ENCODE peak calls at places on chromosomes 2 and 18, in eight cellular contexts. One of them, this sample, is unnamed.

GRCh38 chr2:235046561-235046960 is 94.7 kb downstream of the SH3BP4 start:
- DNase-seq in NCI-H526: no peak
- DNase-seq in thoracic aorta: no peak
- DNase-seq in GM12865: no peak
- DNase-seq in OCI-LY7: no peak
- DNase-seq in NCI-H1092 treated with DMSO at 0.1 percent for 48 hours: no peak
- DNase-seq in GM10248: no peak
- DNase-seq in AG04450: no peak
- DNase-seq in this sample: no peak

GRCh38 chr2:12738112-12738485 is 21.4 kb downstream of the TRIB2 start:
- DNase-seq in NCI-H526: no peak
- DNase-seq in thoracic aorta: no peak
- DNase-seq in GM12865: no peak
- DNase-seq in OCI-LY7: no peak
- DNase-seq in NCI-H1092 treated with DMSO at 0.1 percent for 48 hours: no peak
- DNase-seq in GM10248: no peak
- DNase-seq in AG04450: no peak
- DNase-seq in this sample: no peak

GRCh38 chr2:42935692-42936631 is 143.6 kb upstream of the HAAO start:
- DNase-seq in NCI-H526: no peak
- DNase-seq in thoracic aorta: no peak
- DNase-seq in GM12865: peak
- DNase-seq in OCI-LY7: no peak
- DNase-seq in NCI-H1092 treated with DMSO at 0.1 percent for 48 hours: no peak
- DNase-seq in GM10248: no peak
- DNase-seq in AG04450: no peak
- DNase-seq in this sample: no peak

GRCh38 chr2:96143848-96144480 is 1.3 kb downstream of the DUSP2 start:
- DNase-seq in NCI-H526: peak
- DNase-seq in thoracic aorta: no peak
- DNase-seq in GM12865: peak
- DNase-seq in OCI-LY7: peak
- DNase-seq in NCI-H1092 treated with DMSO at 0.1 percent for 48 hours: peak
- DNase-seq in GM10248: no peak
- DNase-seq in AG04450: no peak
- DNase-seq in this sample: peak

GRCh38 chr2:190359896-190360376 is 16.5 kb downstream of the INPP1 start:
- DNase-seq in NCI-H526: no peak
- DNase-seq in thoracic aorta: peak
- DNase-seq in GM12865: peak
- DNase-seq in OCI-LY7: no peak
- DNase-seq in NCI-H1092 treated with DMSO at 0.1 percent for 48 hours: peak
- DNase-seq in GM10248: peak
- DNase-seq in AG04450: peak
- DNase-seq in this sample: peak

GRCh38 chr2:112093216-112093615 is 38.1 kb downstream of the TMEM87B start:
- DNase-seq in NCI-H526: no peak
- DNase-seq in thoracic aorta: no peak
- DNase-seq in GM12865: no peak
- DNase-seq in OCI-LY7: no peak
- DNase-seq in NCI-H1092 treated with DMSO at 0.1 percent for 48 hours: no peak
- DNase-seq in GM10248: no peak
- DNase-seq in AG04450: no peak
- DNase-seq in this sample: no peak

GRCh38 chr2:47033102-47033880 is 117.7 kb upstream of the MCFD2 start:
- DNase-seq in NCI-H526: no peak
- DNase-seq in thoracic aorta: no peak
- DNase-seq in GM12865: no peak
- DNase-seq in OCI-LY7: no peak
- DNase-seq in NCI-H1092 treated with DMSO at 0.1 percent for 48 hours: peak
- DNase-seq in GM10248: no peak
- DNase-seq in AG04450: no peak
- DNase-seq in this sample: no peak

GRCh38 chr2:204795156-204795555 is 249.9 kb downstream of the PARD3B start:
- DNase-seq in NCI-H526: no peak
- DNase-seq in thoracic aorta: no peak
- DNase-seq in GM12865: no peak
- DNase-seq in OCI-LY7: no peak
- DNase-seq in NCI-H1092 treated with DMSO at 0.1 percent for 48 hours: no peak
- DNase-seq in GM10248: no peak
- DNase-seq in AG04450: no peak
- DNase-seq in this sample: no peak

GRCh38 chr18:58350526-58350925 is 278.4 kb downstream of the ALPK2 start:
- DNase-seq in NCI-H526: no peak
- DNase-seq in thoracic aorta: no peak
- DNase-seq in GM12865: no peak
- DNase-seq in OCI-LY7: no peak
- DNase-seq in NCI-H1092 treated with DMSO at 0.1 percent for 48 hours: no peak
- DNase-seq in GM10248: no peak
- DNase-seq in AG04450: no peak
- DNase-seq in this sample: no peak

GRCh38 chr18:70019136-70019535 is 71.5 kb upstream of the CD226 start:
- DNase-seq in NCI-H526: no peak
- DNase-seq in thoracic aorta: no peak
- DNase-seq in GM12865: no peak
- DNase-seq in OCI-LY7: no peak
- DNase-seq in NCI-H1092 treated with DMSO at 0.1 percent for 48 hours: no peak
- DNase-seq in GM10248: no peak
- DNase-seq in AG04450: no peak
- DNase-seq in this sample: no peak

GRCh38 chr2:12607971-12608370 is 108.8 kb upstream of the TRIB2 start:
- DNase-seq in NCI-H526: no peak
- DNase-seq in thoracic aorta: no peak
- DNase-seq in GM12865: no peak
- DNase-seq in OCI-LY7: no peak
- DNase-seq in NCI-H1092 treated with DMSO at 0.1 percent for 48 hours: no peak
- DNase-seq in GM10248: no peak
- DNase-seq in AG04450: no peak
- DNase-seq in this sample: no peak

GRCh38 chr18:23115683-23116096 is 19.6 kb upstream of the CABLES1 start:
- DNase-seq in NCI-H526: no peak
- DNase-seq in thoracic aorta: no peak
- DNase-seq in GM12865: no peak
- DNase-seq in OCI-LY7: no peak
- DNase-seq in NCI-H1092 treated with DMSO at 0.1 percent for 48 hours: no peak
- DNase-seq in GM10248: no peak
- DNase-seq in AG04450: peak
- DNase-seq in this sample: no peak

GRCh38 chr2:95320986-95321767 is 24.0 kb downstream of the KCNIP3 start:
- DNase-seq in NCI-H526: no peak
- DNase-seq in thoracic aorta: no peak
- DNase-seq in GM12865: no peak
- DNase-seq in OCI-LY7: no peak
- DNase-seq in NCI-H1092 treated with DMSO at 0.1 percent for 48 hours: no peak
- DNase-seq in GM10248: no peak
- DNase-seq in AG04450: no peak
- DNase-seq in this sample: no peak

GRCh38 chr2:64731746-64732145 is 78.0 kb upstream of the SERTAD2 start:
- DNase-seq in NCI-H526: no peak
- DNase-seq in thoracic aorta: no peak
- DNase-seq in GM12865: no peak
- DNase-seq in OCI-LY7: no peak
- DNase-seq in NCI-H1092 treated with DMSO at 0.1 percent for 48 hours: no peak
- DNase-seq in GM10248: no peak
- DNase-seq in AG04450: no peak
- DNase-seq in this sample: no peak

GRCh38 chr2:18901255-18901654 is 311.9 kb upstream of the NT5C1B start:
- DNase-seq in NCI-H526: no peak
- DNase-seq in thoracic aorta: no peak
- DNase-seq in GM12865: no peak
- DNase-seq in OCI-LY7: no peak
- DNase-seq in NCI-H1092 treated with DMSO at 0.1 percent for 48 hours: no peak
- DNase-seq in GM10248: no peak
- DNase-seq in AG04450: no peak
- DNase-seq in this sample: no peak

GRCh38 chr2:205139822-205140612 is 542.3 kb upstream of the NRP2 start:
- DNase-seq in NCI-H526: no peak
- DNase-seq in thoracic aorta: no peak
- DNase-seq in GM12865: no peak
- DNase-seq in OCI-LY7: no peak
- DNase-seq in NCI-H1092 treated with DMSO at 0.1 percent for 48 hours: peak
- DNase-seq in GM10248: no peak
- DNase-seq in AG04450: no peak
- DNase-seq in this sample: no peak

GRCh38 chr2:96891591-96892333 is 21.9 kb upstream of the SEMA4C start:
- DNase-seq in NCI-H526: no peak
- DNase-seq in thoracic aorta: no peak
- DNase-seq in GM12865: no peak
- DNase-seq in OCI-LY7: no peak
- DNase-seq in NCI-H1092 treated with DMSO at 0.1 percent for 48 hours: no peak
- DNase-seq in GM10248: no peak
- DNase-seq in AG04450: no peak
- DNase-seq in this sample: no peak